ENCODE peak calls at places on chromosomes 5 and 9, in nine cellular contexts. E is CD4-positive, alpha-beta T cell; U is hippocampal formation; T is activated gamma-delta T cell treated with anti-CD3 and anti-CD28 coated beads, Interleukin-2, amount 50 U/mL, for 16 hours; Q is naive B cell; P is activated T-cell treated with anti-CD3 and anti-CD28 coated beads, Interleukin-2, amount 50 U/mL, for 72 hours; C is T1000; N is mammary epithelial cell; W is CD8-positive, alpha-beta T cell. O is an unnamed sample.

GRCh38 chr9:130433168-130433946 is 11.4 kb upstream of the ASS1 start:
- DNase-seq in W (no peak), P (peak; percentile 65), E (no peak), N (peak; percentile 21), Q (no peak), U (no peak), C (no peak), T (peak; percentile 14), O (no peak)

GRCh38 chr9:70589571-70590263 is 175.3 kb upstream of the KLF9 start:
- DNase-seq in W (no peak), Q (no peak), N (peak; percentile 49), U (no peak), P (no peak), T (no peak), C (no peak), E (no peak), O (no peak)

GRCh38 chr9:69980041-69980440 is 63.6 kb upstream of the MAMDC2 start:
- DNase-seq in E (no peak), N (no peak), W (no peak), T (no peak), Q (no peak), P (no peak), U (no peak), C (no peak), O (no peak)

GRCh38 chr5:176944276-176944675 is 45.1 kb upstream of the HK3 start:
- DNase-seq in P (no peak), E (no peak), C (no peak), T (no peak), U (no peak), N (no peak), W (no peak), Q (no peak), O (no peak)

GRCh38 chr9:120676767-120677402 is 37.4 kb downstream of the MEGF9 start:
- DNase-seq in T (no peak), P (no peak), N (no peak), U (no peak), E (no peak), Q (no peak), W (no peak), C (no peak), O (no peak)

GRCh38 chr5:6466975-6467567 is 18.4 kb downstream of the UBE2QL1 start:
- DNase-seq in U (no peak), E (no peak), Q (no peak), C (no peak), P (no peak), N (no peak), W (no peak), T (no peak), O (no peak)

GRCh38 chr5:138230261-138230660 is 17.1 kb upstream of the CDC23 start:
- DNase-seq in N (no peak), E (no peak), W (no peak), Q (no peak), U (no peak), T (no peak), C (peak; percentile 80), P (no peak), O (no peak)

GRCh38 chr9:125889122-125889523 is 141.9 kb downstream of the PBX3 start:
- DNase-seq in E (no peak), C (no peak), U (peak; percentile 69), Q (no peak), W (no peak), P (peak; percentile 2), N (peak; percentile 63), T (no peak), O (no peak)

GRCh38 chr9:134640491-134641172 is 971 bp upstream of the COL5A1 start:
- DNase-seq in T (no peak), E (no peak), W (no peak), N (no peak), C (no peak), P (no peak), U (no peak), Q (no peak), O (no peak)

GRCh38 chr5:142747034-142747433 is 23.1 kb upstream of the ARHGAP26 start:
- DNase-seq in C (no peak), U (no peak), N (no peak), P (no peak), E (no peak), T (no peak), Q (no peak), W (no peak), O (no peak)

GRCh38 chr5:9046756-9047481 is 499.0 kb downstream of the SEMA5A start:
- DNase-seq in N (peak; percentile 98), C (no peak), E (no peak), Q (no peak), P (no peak), W (no peak), U (no peak), T (no peak), O (peak; percentile 79)

GRCh38 chr5:59496524-59497134 is 396.9 kb downstream of the PDE4D start:
- DNase-seq in U (no peak), Q (no peak), C (no peak), W (no peak), E (no peak), N (no peak), T (no peak), P (peak; percentile 15), O (no peak)

GRCh38 chr5:57825026-57825683 is 342.5 kb upstream of the ACTBL2 start:
- DNase-seq in E (no peak), U (no peak), C (peak; percentile 47), Q (no peak), N (peak; percentile 89), P (no peak), W (no peak), T (no peak), O (no peak)

GRCh38 chr5:138900281-138900965 is 25.3 kb upstream of the LRRTM2 start:
- DNase-seq in T (no peak), W (no peak), P (peak; percentile 27), N (peak; percentile 76), Q (no peak), C (no peak), U (no peak), E (no peak), O (no peak)

GRCh38 chr5:160105686-160106085 is 13.6 kb downstream of the PWWP2A start:
- DNase-seq in Q (peak; percentile 14), W (no peak), P (no peak), C (no peak), N (no peak), T (no peak), U (no peak), E (no peak), O (no peak)

GRCh38 chr5:14447958-14448881 is 133.4 kb upstream of the OTULINL start:
- DNase-seq in N (no peak), Q (no peak), T (no peak), W (no peak), P (no peak), C (no peak), U (no peak), E (no peak), O (no peak)

GRCh38 chr5:39448504-39449128 is 23.8 kb upstream of the DAB2 start:
- DNase-seq in W (no peak), U (no peak), N (no peak), C (no peak), T (no peak), P (no peak), E (no peak), Q (no peak), O (no peak)

GRCh38 chr5:177314376-177315342 is 3.0 kb upstream of the MXD3 start:
- DNase-seq in Q (no peak), E (no peak), N (no peak), P (no peak), T (no peak), W (no peak), C (no peak), U (no peak), O (no peak)

GRCh38 chr5:136560111-136560510 is 194.8 kb upstream of the TRPC7 start:
- DNase-seq in U (no peak), Q (no peak), C (no peak), T (no peak), E (no peak), P (no peak), W (no peak), N (no peak), O (no peak)

GRCh38 chr5:133130387-133131118 is 78.7 kb downstream of the HSPA4 start:
- DNase-seq in E (no peak), U (no peak), P (no peak), C (no peak), N (peak; percentile 47), W (no peak), T (no peak), Q (no peak), O (no peak)

GRCh38 chr9:94638335-94639044 is 828 bp downstream of the FBP1 start:
- DNase-seq in T (no peak), C (no peak), P (no peak), N (no peak), U (no peak), E (no peak), W (no peak), Q (no peak), O (no peak)

GRCh38 chr9:131951905-131952304 is 127.8 kb downstream of the MED27 start:
- DNase-seq in P (no peak), T (no peak), U (peak; percentile 65), E (no peak), Q (no peak), N (no peak), C (no peak), W (no peak), O (no peak)

GRCh38 chr5:103942587-103943186 is 380.1 kb upstream of the NUDT12 start:
- DNase-seq in T (no peak), C (no peak), P (no peak), E (no peak), Q (no peak), U (peak; percentile 20), N (no peak), W (no peak), O (no peak)

O was measured in keratinocyte.